ENCODE peak calls at places on chromosomes 6 and 20, in nine cellular contexts. Y, P, A, E, T, M, D, R and N are unnamed samples.

GRCh38 chr6:105894556-105894955 is 191.6 kb upstream of the PRDM1 start:
- DNase-seq in Y (no peak), P (no peak), A (no peak), E (no peak), T (no peak), M (no peak), D (no peak), R (no peak), N (no peak)

GRCh38 chr6:2791124-2792050 is 26.2 kb downstream of the WRNIP1 start:
- DNase-seq in Y (no peak), P (peak), A (peak), E (peak), T (peak), M (peak), D (peak), R (peak), N (peak)

GRCh38 chr6:67131827-67132226 is 1424.8 kb upstream of the EYS start:
- DNase-seq in Y (no peak), P (no peak), A (no peak), E (no peak), T (no peak), M (peak), D (no peak), R (no peak), N (no peak)

GRCh38 chr20:43977962-43978361 is 63.3 kb downstream of the TOX2 start:
- DNase-seq in Y (no peak), P (no peak), A (no peak), E (no peak), T (no peak), M (no peak), D (no peak), R (no peak), N (no peak)

GRCh38 chr6:37473364-37474095 is 26.2 kb downstream of the CCDC167 start:
- DNase-seq in Y (no peak), P (no peak), A (no peak), E (no peak), T (no peak), M (peak), D (no peak), R (no peak), N (no peak)

GRCh38 chr6:35654883-35655282 is 33.8 kb downstream of the FKBP5 start:
- DNase-seq in Y (no peak), P (no peak), A (no peak), E (no peak), T (no peak), M (no peak), D (no peak), R (no peak), N (no peak)

GRCh38 chr6:56357616-56358373 is 110.4 kb upstream of the COL21A1 start:
- DNase-seq in Y (no peak), P (no peak), A (no peak), E (no peak), T (no peak), M (no peak), D (no peak), R (no peak), N (no peak)

GRCh38 chr6:158068893-158069799 is 87.5 kb downstream of the SYNJ2 start:
- DNase-seq in Y (no peak), P (no peak), A (no peak), E (no peak), T (no peak), M (no peak), D (no peak), R (no peak), N (no peak)

GRCh38 chr6:7993399-7993798 is 70.8 kb downstream of the BLOC1S5 start:
- DNase-seq in Y (no peak), P (no peak), A (no peak), E (no peak), T (no peak), M (no peak), D (no peak), R (no peak), N (no peak)

GRCh38 chr6:48733581-48733980 is 622.6 kb upstream of the PTCHD4 start:
- DNase-seq in Y (no peak), P (no peak), A (no peak), E (no peak), T (no peak), M (no peak), D (no peak), R (no peak), N (no peak)

GRCh38 chr6:62516287-62517152 is 230.5 kb upstream of the KHDRBS2 start:
- DNase-seq in Y (no peak), P (no peak), A (no peak), E (peak), T (no peak), M (no peak), D (no peak), R (no peak), N (no peak)

GRCh38 chr6:101614774-101615173 is 221.3 kb downstream of the GRIK2 start:
- DNase-seq in Y (no peak), P (no peak), A (no peak), E (no peak), T (no peak), M (no peak), D (no peak), R (no peak), N (no peak)

GRCh38 chr6:139857143-139857542 is 482.7 kb upstream of the CITED2 start:
- DNase-seq in Y (no peak), P (no peak), A (no peak), E (no peak), T (no peak), M (no peak), D (no peak), R (no peak), N (no peak)

GRCh38 chr6:41100871-41101287 is 28.1 kb downstream of the NFYA start:
- DNase-seq in Y (no peak), P (no peak), A (no peak), E (peak), T (peak), M (no peak), D (no peak), R (no peak), N (no peak)

GRCh38 chr6:44234101-44235090 is 11.0 kb downstream of the SLC29A1 start:
- DNase-seq in Y (no peak), P (no peak), A (no peak), E (peak), T (no peak), M (peak), D (no peak), R (no peak), N (no peak)

GRCh38 chr6:15066433-15067337 is 179.2 kb upstream of the JARID2 start:
- DNase-seq in Y (no peak), P (no peak), A (no peak), E (no peak), T (no peak), M (no peak), D (no peak), R (no peak), N (no peak)

GRCh38 chr6:136335736-136336362 is 46.2 kb upstream of the BCLAF1 start:
- DNase-seq in Y (no peak), P (no peak), A (no peak), E (no peak), T (no peak), M (no peak), D (no peak), R (no peak), N (no peak)

GRCh38 chr20:1907586-1907985 is 12.4 kb downstream of the SIRPA start:
- DNase-seq in Y (no peak), P (no peak), A (no peak), E (no peak), T (no peak), M (no peak), D (no peak), R (no peak), N (no peak)

GRCh38 chr6:47103931-47104330 is 61.8 kb upstream of the ADGRF1 start:
- DNase-seq in Y (no peak), P (no peak), A (no peak), E (no peak), T (no peak), M (no peak), D (no peak), R (no peak), N (no peak)

GRCh38 chr6:26216886-26217713 is 129.9 kb downstream of the HFE start:
- DNase-seq in Y (peak), P (peak), A (peak), E (peak), T (peak), M (peak), D (no peak), R (peak), N (peak)

GRCh38 chr20:23937303-23938117 is 51.1 kb downstream of the GGTLC1 start:
- DNase-seq in Y (no peak), P (peak), A (peak), E (peak), T (peak), M (peak), D (peak), R (peak), N (peak)

GRCh38 chr6:71410164-71410566 is 121.6 kb downstream of the OGFRL1 start:
- DNase-seq in Y (no peak), P (no peak), A (no peak), E (no peak), T (no peak), M (no peak), D (no peak), R (no peak), N (no peak)

GRCh38 chr20:54172856-54173652 is 732 bp downstream of the CYP24A1 start:
- DNase-seq in Y (no peak), P (no peak), A (no peak), E (peak), T (no peak), M (no peak), D (no peak), R (no peak), N (no peak)

GRCh38 chr20:54221383-54221782 is 13.5 kb downstream of the PFDN4 start:
- DNase-seq in Y (no peak), P (no peak), A (no peak), E (no peak), T (no peak), M (no peak), D (no peak), R (no peak), N (no peak)

GRCh38 chr6:26538572-26538902 is 371 bp downstream of the HMGN4 start:
- DNase-seq in Y (no peak), P (no peak), A (no peak), E (no peak), T (no peak), M (no peak), D (no peak), R (no peak), N (no peak)

GRCh38 chr20:50814438-50815161 is 19.7 kb downstream of the BCAS4 start:
- DNase-seq in Y (no peak), P (no peak), A (no peak), E (no peak), T (no peak), M (no peak), D (no peak), R (no peak), N (no peak)

GRCh38 chr6:146543211-146543939 is at the start of gene RAB32:
- DNase-seq in Y (peak), P (no peak), A (no peak), E (peak), T (no peak), M (peak), D (no peak), R (no peak), N (peak)